ENCODE peak calls at places on chromosomes 16 and 17, in eight cellular contexts. One of them, this sample, is unnamed.

GRCh38 chr17:66525338-66525737 is 222.9 kb downstream of the PRKCA start:
- DNase-seq in psoas muscle: no peak
- DNase-seq in CD8-positive, alpha-beta T cell: no peak
- DNase-seq in AG10803: peak
- DNase-seq in choroid plexus epithelial cell: no peak
- DNase-seq in cardiac muscle cell: no peak
- DNase-seq in ovary: no peak
- DNase-seq in pancreas: no peak
- DNase-seq in this sample: no peak

GRCh38 chr17:16027708-16028584 is 28.3 kb downstream of the TTC19 start:
- DNase-seq in psoas muscle: no peak
- DNase-seq in CD8-positive, alpha-beta T cell: peak
- DNase-seq in AG10803: peak
- DNase-seq in choroid plexus epithelial cell: peak
- DNase-seq in cardiac muscle cell: no peak
- DNase-seq in ovary: no peak
- DNase-seq in pancreas: no peak
- DNase-seq in this sample: no peak

GRCh38 chr17:29039764-29040598 is 3.0 kb upstream of the PIPOX start:
- DNase-seq in psoas muscle: no peak
- DNase-seq in CD8-positive, alpha-beta T cell: no peak
- DNase-seq in AG10803: peak
- DNase-seq in choroid plexus epithelial cell: peak
- DNase-seq in cardiac muscle cell: no peak
- DNase-seq in ovary: no peak
- DNase-seq in pancreas: no peak
- DNase-seq in this sample: no peak

GRCh38 chr16:87267566-87267965 is 49.6 kb downstream of the C16orf95 start:
- DNase-seq in psoas muscle: no peak
- DNase-seq in CD8-positive, alpha-beta T cell: no peak
- DNase-seq in AG10803: no peak
- DNase-seq in choroid plexus epithelial cell: no peak
- DNase-seq in cardiac muscle cell: no peak
- DNase-seq in ovary: no peak
- DNase-seq in pancreas: no peak
- DNase-seq in this sample: no peak

GRCh38 chr16:14493791-14494190 is 136.3 kb downstream of the PARN start:
- DNase-seq in psoas muscle: no peak
- DNase-seq in CD8-positive, alpha-beta T cell: no peak
- DNase-seq in AG10803: no peak
- DNase-seq in choroid plexus epithelial cell: no peak
- DNase-seq in cardiac muscle cell: no peak
- DNase-seq in ovary: no peak
- DNase-seq in pancreas: no peak
- DNase-seq in this sample: no peak

GRCh38 chr17:54950116-54950515 is 18.3 kb downstream of the COX11 start:
- DNase-seq in psoas muscle: no peak
- DNase-seq in CD8-positive, alpha-beta T cell: no peak
- DNase-seq in AG10803: no peak
- DNase-seq in choroid plexus epithelial cell: no peak
- DNase-seq in cardiac muscle cell: no peak
- DNase-seq in ovary: no peak
- DNase-seq in pancreas: no peak
- DNase-seq in this sample: no peak

GRCh38 chr17:67055811-67056745 is 11.7 kb downstream of the CACNG1 start:
- DNase-seq in psoas muscle: no peak
- DNase-seq in CD8-positive, alpha-beta T cell: no peak
- DNase-seq in AG10803: no peak
- DNase-seq in choroid plexus epithelial cell: no peak
- DNase-seq in cardiac muscle cell: no peak
- DNase-seq in ovary: no peak
- DNase-seq in pancreas: no peak
- DNase-seq in this sample: no peak

GRCh38 chr17:36008998-36009665 is 7.8 kb upstream of the CCL15 start:
- DNase-seq in psoas muscle: no peak
- DNase-seq in CD8-positive, alpha-beta T cell: no peak
- DNase-seq in AG10803: no peak
- DNase-seq in choroid plexus epithelial cell: peak
- DNase-seq in cardiac muscle cell: no peak
- DNase-seq in ovary: no peak
- DNase-seq in pancreas: no peak
- DNase-seq in this sample: no peak

GRCh38 chr17:75535119-75535537 is 9.6 kb downstream of the LLGL2 start:
- DNase-seq in psoas muscle: no peak
- DNase-seq in CD8-positive, alpha-beta T cell: peak
- DNase-seq in AG10803: no peak
- DNase-seq in choroid plexus epithelial cell: no peak
- DNase-seq in cardiac muscle cell: no peak
- DNase-seq in ovary: no peak
- DNase-seq in pancreas: no peak
- DNase-seq in this sample: no peak

GRCh38 chr17:27878776-27879562 is 14.2 kb downstream of the LYRM9 start:
- DNase-seq in psoas muscle: no peak
- DNase-seq in CD8-positive, alpha-beta T cell: peak
- DNase-seq in AG10803: no peak
- DNase-seq in choroid plexus epithelial cell: no peak
- DNase-seq in cardiac muscle cell: peak
- DNase-seq in ovary: peak
- DNase-seq in pancreas: no peak
- DNase-seq in this sample: peak

GRCh38 chr17:28567604-28568003 is 3.7 kb downstream of the PIGS start:
- DNase-seq in psoas muscle: no peak
- DNase-seq in CD8-positive, alpha-beta T cell: no peak
- DNase-seq in AG10803: no peak
- DNase-seq in choroid plexus epithelial cell: no peak
- DNase-seq in cardiac muscle cell: no peak
- DNase-seq in ovary: no peak
- DNase-seq in pancreas: no peak
- DNase-seq in this sample: no peak

GRCh38 chr16:75648265-75649076 is 898 bp downstream of the TERF2IP start:
- DNase-seq in psoas muscle: peak
- DNase-seq in CD8-positive, alpha-beta T cell: peak
- DNase-seq in AG10803: peak
- DNase-seq in choroid plexus epithelial cell: peak
- DNase-seq in cardiac muscle cell: peak
- DNase-seq in ovary: peak
- DNase-seq in pancreas: peak
- DNase-seq in this sample: peak

GRCh38 chr16:13554020-13554419 is 365.9 kb upstream of the ERCC4 start:
- DNase-seq in psoas muscle: no peak
- DNase-seq in CD8-positive, alpha-beta T cell: no peak
- DNase-seq in AG10803: no peak
- DNase-seq in choroid plexus epithelial cell: no peak
- DNase-seq in cardiac muscle cell: no peak
- DNase-seq in ovary: no peak
- DNase-seq in pancreas: no peak
- DNase-seq in this sample: no peak

GRCh38 chr17:7835818-7836595 is 2.0 kb downstream of the KDM6B start:
- DNase-seq in psoas muscle: peak
- DNase-seq in CD8-positive, alpha-beta T cell: no peak
- DNase-seq in AG10803: peak
- DNase-seq in choroid plexus epithelial cell: peak
- DNase-seq in cardiac muscle cell: no peak
- DNase-seq in ovary: peak
- DNase-seq in pancreas: peak
- DNase-seq in this sample: peak

GRCh38 chr17:7836596-7837374 is 2.8 kb downstream of the KDM6B start:
- DNase-seq in psoas muscle: peak
- DNase-seq in CD8-positive, alpha-beta T cell: peak
- DNase-seq in AG10803: peak
- DNase-seq in choroid plexus epithelial cell: peak
- DNase-seq in cardiac muscle cell: peak
- DNase-seq in ovary: peak
- DNase-seq in pancreas: peak
- DNase-seq in this sample: peak

GRCh38 chr17:7838291-7839075 is 4.5 kb downstream of the KDM6B start:
- DNase-seq in psoas muscle: no peak
- DNase-seq in CD8-positive, alpha-beta T cell: no peak
- DNase-seq in AG10803: peak
- DNase-seq in choroid plexus epithelial cell: peak
- DNase-seq in cardiac muscle cell: peak
- DNase-seq in ovary: peak
- DNase-seq in pancreas: no peak
- DNase-seq in this sample: no peak

GRCh38 chr17:7839199-7839889 is 5.3 kb downstream of the KDM6B start:
- DNase-seq in psoas muscle: no peak
- DNase-seq in CD8-positive, alpha-beta T cell: no peak
- DNase-seq in AG10803: no peak
- DNase-seq in choroid plexus epithelial cell: no peak
- DNase-seq in cardiac muscle cell: no peak
- DNase-seq in ovary: peak
- DNase-seq in pancreas: no peak
- DNase-seq in this sample: no peak

DNA sequence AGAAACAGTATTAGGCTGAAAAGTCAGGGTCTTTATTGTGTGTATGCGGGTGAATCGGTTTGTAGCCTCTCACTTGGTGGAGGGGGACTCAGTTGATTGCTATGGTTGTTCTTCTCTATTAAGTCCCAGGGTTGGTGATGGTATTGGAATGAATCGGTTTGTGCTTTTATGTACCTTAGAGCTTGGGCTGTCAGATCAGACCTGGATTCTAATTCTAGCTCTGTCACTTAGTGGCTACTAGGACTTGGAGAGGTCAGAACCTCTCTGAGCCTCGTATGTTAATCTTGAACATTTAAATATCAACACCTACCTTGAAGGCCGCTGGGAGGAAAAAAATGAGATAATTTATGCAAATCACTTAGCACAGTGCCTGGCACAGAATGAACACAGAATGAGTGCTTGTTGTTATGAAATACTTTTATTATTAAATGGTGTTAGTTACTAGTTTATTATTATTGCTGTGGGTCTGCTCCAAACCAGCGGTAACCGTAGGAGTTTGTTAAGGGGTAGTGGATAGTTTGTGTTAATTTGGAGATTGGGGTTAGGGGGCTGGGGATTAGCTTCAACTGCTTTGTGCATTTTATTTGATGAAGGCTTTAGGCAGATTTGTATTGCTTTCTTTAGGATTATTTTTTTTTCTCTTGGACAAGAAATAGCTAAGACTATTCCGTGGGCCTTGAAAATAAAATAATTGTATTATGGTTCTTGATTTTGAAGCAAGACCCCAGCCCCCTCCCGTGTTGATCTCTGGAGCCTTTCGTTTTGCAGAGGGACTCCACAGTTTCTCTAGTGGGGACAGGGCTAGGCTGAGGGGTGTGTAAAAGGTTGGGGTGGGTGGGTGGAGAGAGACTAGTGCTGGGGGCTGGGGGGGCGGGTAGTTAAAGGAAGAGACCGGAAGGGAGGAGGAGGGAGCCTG is 3.6 kb downstream of the KDM6B start:
- DNase-seq in psoas muscle: no peak
- DNase-seq in CD8-positive, alpha-beta T cell: no peak
- DNase-seq in AG10803: no peak
- DNase-seq in choroid plexus epithelial cell: peak
- DNase-seq in cardiac muscle cell: peak
- DNase-seq in ovary: no peak
- DNase-seq in pancreas: no peak
- DNase-seq in this sample: no peak
- H3K4me3 ChIP-seq in psoas muscle: peak
- H3K4me3 ChIP-seq in CD8-positive, alpha-beta T cell: peak
- H3K4me3 ChIP-seq in AG10803: peak
- H3K4me3 ChIP-seq in choroid plexus epithelial cell: peak
- H3K4me3 ChIP-seq in cardiac muscle cell: peak
- H3K4me3 ChIP-seq in ovary: peak
- H3K4me3 ChIP-seq in pancreas: no peak
- H3K4me3 ChIP-seq in this sample: peak

DNA sequence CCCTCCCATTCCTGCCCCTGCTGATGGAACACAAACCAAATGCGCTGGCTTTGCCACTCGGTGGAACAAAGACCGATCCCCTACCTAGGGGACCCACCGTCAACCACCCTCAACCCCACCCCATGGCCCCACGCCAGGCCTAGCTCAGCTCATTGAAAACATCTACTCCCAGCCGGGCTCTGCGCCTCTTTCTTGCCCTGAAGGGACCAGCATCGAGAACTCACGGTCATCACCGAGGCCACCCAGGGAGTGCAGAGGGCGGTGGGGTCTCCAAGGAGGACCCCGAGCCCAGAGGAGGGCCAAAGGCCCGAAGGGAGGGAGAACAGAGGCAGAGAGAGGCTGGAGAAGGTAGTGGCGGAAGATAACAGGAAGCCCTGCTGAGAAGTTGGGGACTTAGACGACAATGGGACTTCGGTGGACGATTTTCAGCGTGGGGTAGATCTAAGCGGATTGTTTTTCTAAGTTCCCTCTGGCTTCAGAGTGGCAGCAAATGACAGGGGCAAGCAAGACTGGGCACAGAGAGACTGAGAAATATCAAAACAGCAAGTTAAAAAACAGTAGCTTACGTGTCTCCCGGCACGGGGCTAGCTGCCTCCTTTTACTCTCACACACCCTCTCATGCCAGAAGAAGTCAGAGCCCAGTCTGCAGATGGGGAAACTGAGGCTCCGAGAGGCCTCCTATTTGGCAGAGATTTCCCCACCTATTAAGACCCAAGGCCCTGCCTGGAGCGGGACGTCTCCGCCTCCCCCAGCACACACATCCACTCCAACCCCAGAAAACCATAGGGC is 1.1 kb downstream of the CARHSP1 start:
- DNase-seq in psoas muscle: peak
- DNase-seq in CD8-positive, alpha-beta T cell: peak
- DNase-seq in AG10803: no peak
- DNase-seq in choroid plexus epithelial cell: peak
- DNase-seq in cardiac muscle cell: peak
- DNase-seq in ovary: peak
- DNase-seq in pancreas: peak
- DNase-seq in this sample: peak
- TF ChIP-seq CTCF in psoas muscle: no peak
- TF ChIP-seq CTCF in CD8-positive, alpha-beta T cell: no peak
- TF ChIP-seq CTCF in AG10803: no peak
- TF ChIP-seq CTCF in choroid plexus epithelial cell: no peak
- TF ChIP-seq CTCF in cardiac muscle cell: no peak
- TF ChIP-seq CTCF in ovary: no peak
- TF ChIP-seq CTCF in pancreas: no peak
- TF ChIP-seq CTCF in this sample: no peak

GRCh38 chr17:79929257-79930076 is 90.2 kb upstream of the CBX4 start:
- DNase-seq in psoas muscle: no peak
- DNase-seq in CD8-positive, alpha-beta T cell: no peak
- DNase-seq in AG10803: no peak
- DNase-seq in choroid plexus epithelial cell: no peak
- DNase-seq in cardiac muscle cell: no peak
- DNase-seq in ovary: no peak
- DNase-seq in pancreas: no peak
- DNase-seq in this sample: no peak
- H3K4me3 ChIP-seq in psoas muscle: no peak
- H3K4me3 ChIP-seq in CD8-positive, alpha-beta T cell: no peak
- H3K4me3 ChIP-seq in AG10803: no peak
- H3K4me3 ChIP-seq in choroid plexus epithelial cell: no peak
- H3K4me3 ChIP-seq in cardiac muscle cell: peak
- H3K4me3 ChIP-seq in ovary: no peak
- H3K4me3 ChIP-seq in pancreas: no peak
- H3K4me3 ChIP-seq in this sample: no peak

DNA sequence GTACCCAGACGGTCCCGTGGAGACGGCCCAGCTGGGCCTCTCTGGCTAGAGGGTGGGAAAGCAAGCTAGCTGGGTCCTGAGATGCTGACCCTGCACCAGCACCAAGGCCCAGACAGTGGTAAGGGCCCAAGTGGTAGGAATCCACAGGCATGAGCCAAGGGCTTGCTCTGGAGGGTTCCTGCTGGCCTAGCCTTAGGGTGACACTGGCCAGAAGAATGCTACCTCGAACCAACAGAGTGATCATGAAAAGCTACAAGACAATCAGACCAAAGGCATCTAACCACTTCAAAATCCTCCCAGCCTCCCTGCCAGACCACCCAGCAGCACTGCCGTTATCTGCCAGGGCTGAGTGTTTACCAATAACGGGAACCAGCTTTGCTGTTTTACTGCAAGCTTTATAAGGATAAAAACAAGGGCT is 13.2 kb downstream of the HIC1 start:
- DNase-seq in psoas muscle: peak
- DNase-seq in CD8-positive, alpha-beta T cell: no peak
- DNase-seq in AG10803: peak
- DNase-seq in choroid plexus epithelial cell: peak
- DNase-seq in cardiac muscle cell: no peak
- DNase-seq in ovary: no peak
- DNase-seq in pancreas: no peak
- DNase-seq in this sample: no peak
- TF ChIP-seq CTCF in psoas muscle: no peak
- TF ChIP-seq CTCF in CD8-positive, alpha-beta T cell: no peak
- TF ChIP-seq CTCF in AG10803: peak
- TF ChIP-seq CTCF in choroid plexus epithelial cell: peak
- TF ChIP-seq CTCF in cardiac muscle cell: peak
- TF ChIP-seq CTCF in ovary: no peak
- TF ChIP-seq CTCF in pancreas: no peak
- TF ChIP-seq CTCF in this sample: no peak

This sample was measured in heart left ventricle.